ENCODE peak calls at places on chromosomes 11 and 22, in four cellular contexts. One of them, this sample, is unnamed.

GRCh38 chr22:25156736-25157135 is 42.9 kb upstream of the CRYBB3 start:
- DNase-seq in NCI-H2029 treated with DMSO at 0.1 percent for 48 hours: no peak
- DNase-seq in NCI-H446 treated with DMSO at 0.1 percent for 48 hours: no peak
- DNase-seq in activated T-cell treated with anti-CD3 and anti-CD28 coated beads for 1 hour: no peak
- DNase-seq in this sample: no peak

GRCh38 chr11:35056391-35057093 is 82.4 kb upstream of the CD44 start:
- DNase-seq in NCI-H2029 treated with DMSO at 0.1 percent for 48 hours: no peak
- DNase-seq in activated T-cell treated with anti-CD3 and anti-CD28 coated beads for 1 hour: no peak
- DNase-seq in NCI-H446 treated with DMSO at 0.1 percent for 48 hours: no peak
- DNase-seq in this sample: no peak

GRCh38 chr22:41873391-41873790 is 40.5 kb downstream of the SREBF2 start:
- DNase-seq in NCI-H446 treated with DMSO at 0.1 percent for 48 hours: no peak
- DNase-seq in activated T-cell treated with anti-CD3 and anti-CD28 coated beads for 1 hour: no peak
- DNase-seq in NCI-H2029 treated with DMSO at 0.1 percent for 48 hours: no peak
- DNase-seq in this sample: no peak

GRCh38 chr11:64453466-64453865 is 94.5 kb downstream of the RPS6KA4 start:
- DNase-seq in NCI-H446 treated with DMSO at 0.1 percent for 48 hours: no peak
- DNase-seq in activated T-cell treated with anti-CD3 and anti-CD28 coated beads for 1 hour: no peak
- DNase-seq in NCI-H2029 treated with DMSO at 0.1 percent for 48 hours: no peak
- DNase-seq in this sample: peak

GRCh38 chr11:61392991-61393595 is 706 bp downstream of the TMEM216 start:
- DNase-seq in activated T-cell treated with anti-CD3 and anti-CD28 coated beads for 1 hour: peak
- DNase-seq in NCI-H446 treated with DMSO at 0.1 percent for 48 hours: no peak
- DNase-seq in NCI-H2029 treated with DMSO at 0.1 percent for 48 hours: no peak
- DNase-seq in this sample: no peak

GRCh38 chr11:123351375-123351774 is 78.7 kb upstream of the GRAMD1B start:
- DNase-seq in NCI-H2029 treated with DMSO at 0.1 percent for 48 hours: peak
- DNase-seq in NCI-H446 treated with DMSO at 0.1 percent for 48 hours: peak
- DNase-seq in activated T-cell treated with anti-CD3 and anti-CD28 coated beads for 1 hour: no peak
- DNase-seq in this sample: no peak

GRCh38 chr11:128503231-128503991 is 83.9 kb downstream of the ETS1 start:
- DNase-seq in NCI-H2029 treated with DMSO at 0.1 percent for 48 hours: no peak
- DNase-seq in NCI-H446 treated with DMSO at 0.1 percent for 48 hours: no peak
- DNase-seq in activated T-cell treated with anti-CD3 and anti-CD28 coated beads for 1 hour: no peak
- DNase-seq in this sample: no peak

GRCh38 chr11:75325713-75326438 is 25.6 kb downstream of the ARRB1 start:
- DNase-seq in NCI-H446 treated with DMSO at 0.1 percent for 48 hours: no peak
- DNase-seq in NCI-H2029 treated with DMSO at 0.1 percent for 48 hours: no peak
- DNase-seq in activated T-cell treated with anti-CD3 and anti-CD28 coated beads for 1 hour: peak
- DNase-seq in this sample: no peak

GRCh38 chr22:27107824-27108223 is 450.4 kb downstream of the MIAT start:
- DNase-seq in NCI-H446 treated with DMSO at 0.1 percent for 48 hours: peak
- DNase-seq in NCI-H2029 treated with DMSO at 0.1 percent for 48 hours: peak
- DNase-seq in activated T-cell treated with anti-CD3 and anti-CD28 coated beads for 1 hour: no peak
- DNase-seq in this sample: peak

GRCh38 chr11:121829159-121829643 is 286.8 kb downstream of the BLID start:
- DNase-seq in activated T-cell treated with anti-CD3 and anti-CD28 coated beads for 1 hour: no peak
- DNase-seq in NCI-H2029 treated with DMSO at 0.1 percent for 48 hours: no peak
- DNase-seq in NCI-H446 treated with DMSO at 0.1 percent for 48 hours: no peak
- DNase-seq in this sample: no peak

GRCh38 chr11:129190087-129190486 is 2.0 kb downstream of the ARHGAP32 start:
- DNase-seq in NCI-H2029 treated with DMSO at 0.1 percent for 48 hours: peak
- DNase-seq in NCI-H446 treated with DMSO at 0.1 percent for 48 hours: no peak
- DNase-seq in activated T-cell treated with anti-CD3 and anti-CD28 coated beads for 1 hour: no peak
- DNase-seq in this sample: no peak

GRCh38 chr11:6925636-6926207 is 504 bp upstream of the ZNF215 start:
- DNase-seq in NCI-H446 treated with DMSO at 0.1 percent for 48 hours: no peak
- DNase-seq in NCI-H2029 treated with DMSO at 0.1 percent for 48 hours: no peak
- DNase-seq in activated T-cell treated with anti-CD3 and anti-CD28 coated beads for 1 hour: no peak
- DNase-seq in this sample: no peak